ENCODE peak calls at places on chromosome 7, in ten cellular contexts. One of them, this sample, is unnamed.

GRCh38 chr7:157962458-157963306 is 624.9 kb downstream of the PTPRN2 start:
- DNase-seq in IMR-90: no peak
- DNase-seq in Peyer's patch: no peak
- DNase-seq in aorta: no peak
- DNase-seq in heart left ventricle: peak
- DNase-seq in endodermal cell: no peak
- DNase-seq in uterus: no peak
- DNase-seq in upper lobe of left lung: peak
- DNase-seq in heart right ventricle: no peak
- DNase-seq in thyroid gland: no peak
- DNase-seq in this sample: no peak

GRCh38 chr7:102404005-102404861 is 8.1 kb downstream of the PRKRIP1 start:
- DNase-seq in IMR-90: peak
- DNase-seq in Peyer's patch: peak
- DNase-seq in aorta: no peak
- DNase-seq in heart left ventricle: no peak
- DNase-seq in endodermal cell: peak
- DNase-seq in uterus: no peak
- DNase-seq in upper lobe of left lung: no peak
- DNase-seq in heart right ventricle: no peak
- DNase-seq in thyroid gland: peak
- DNase-seq in this sample: no peak

GRCh38 chr7:150450491-150450992 is at the start of gene GIMAP8:
- DNase-seq in IMR-90: no peak
- DNase-seq in Peyer's patch: peak
- DNase-seq in aorta: peak
- DNase-seq in heart left ventricle: peak
- DNase-seq in endodermal cell: peak
- DNase-seq in uterus: peak
- DNase-seq in upper lobe of left lung: peak
- DNase-seq in heart right ventricle: peak
- DNase-seq in thyroid gland: peak
- DNase-seq in this sample: peak

GRCh38 chr7:110001254-110001938 is 1089.5 kb upstream of the LRRN3 start:
- DNase-seq in IMR-90: no peak
- DNase-seq in Peyer's patch: no peak
- DNase-seq in aorta: no peak
- DNase-seq in heart left ventricle: no peak
- DNase-seq in endodermal cell: no peak
- DNase-seq in uterus: no peak
- DNase-seq in upper lobe of left lung: no peak
- DNase-seq in heart right ventricle: no peak
- DNase-seq in thyroid gland: no peak
- DNase-seq in this sample: no peak

GRCh38 chr7:96982586-96982985 is 22.8 kb upstream of the DLX6 start:
- DNase-seq in IMR-90: no peak
- DNase-seq in Peyer's patch: no peak
- DNase-seq in aorta: no peak
- DNase-seq in heart left ventricle: no peak
- DNase-seq in endodermal cell: no peak
- DNase-seq in uterus: no peak
- DNase-seq in upper lobe of left lung: no peak
- DNase-seq in heart right ventricle: no peak
- DNase-seq in thyroid gland: no peak
- DNase-seq in this sample: no peak

GRCh38 chr7:71770269-71770907 is 638.4 kb downstream of the GALNT17 start:
- DNase-seq in IMR-90: no peak
- DNase-seq in Peyer's patch: no peak
- DNase-seq in aorta: no peak
- DNase-seq in heart left ventricle: no peak
- DNase-seq in endodermal cell: no peak
- DNase-seq in uterus: no peak
- DNase-seq in upper lobe of left lung: no peak
- DNase-seq in heart right ventricle: no peak
- DNase-seq in thyroid gland: peak
- DNase-seq in this sample: no peak

GRCh38 chr7:157020514-157021070 is 10.1 kb upstream of the MNX1 start:
- DNase-seq in IMR-90: no peak
- DNase-seq in Peyer's patch: no peak
- DNase-seq in aorta: no peak
- DNase-seq in heart left ventricle: peak
- DNase-seq in endodermal cell: peak
- DNase-seq in uterus: no peak
- DNase-seq in upper lobe of left lung: peak
- DNase-seq in heart right ventricle: no peak
- DNase-seq in thyroid gland: no peak
- DNase-seq in this sample: no peak

GRCh38 chr7:18038391-18038790 is 10.7 kb upstream of the PRPS1L1 start:
- DNase-seq in IMR-90: no peak
- DNase-seq in Peyer's patch: no peak
- DNase-seq in aorta: no peak
- DNase-seq in heart left ventricle: no peak
- DNase-seq in endodermal cell: no peak
- DNase-seq in uterus: no peak
- DNase-seq in upper lobe of left lung: no peak
- DNase-seq in heart right ventricle: no peak
- DNase-seq in thyroid gland: no peak
- DNase-seq in this sample: no peak

DNA sequence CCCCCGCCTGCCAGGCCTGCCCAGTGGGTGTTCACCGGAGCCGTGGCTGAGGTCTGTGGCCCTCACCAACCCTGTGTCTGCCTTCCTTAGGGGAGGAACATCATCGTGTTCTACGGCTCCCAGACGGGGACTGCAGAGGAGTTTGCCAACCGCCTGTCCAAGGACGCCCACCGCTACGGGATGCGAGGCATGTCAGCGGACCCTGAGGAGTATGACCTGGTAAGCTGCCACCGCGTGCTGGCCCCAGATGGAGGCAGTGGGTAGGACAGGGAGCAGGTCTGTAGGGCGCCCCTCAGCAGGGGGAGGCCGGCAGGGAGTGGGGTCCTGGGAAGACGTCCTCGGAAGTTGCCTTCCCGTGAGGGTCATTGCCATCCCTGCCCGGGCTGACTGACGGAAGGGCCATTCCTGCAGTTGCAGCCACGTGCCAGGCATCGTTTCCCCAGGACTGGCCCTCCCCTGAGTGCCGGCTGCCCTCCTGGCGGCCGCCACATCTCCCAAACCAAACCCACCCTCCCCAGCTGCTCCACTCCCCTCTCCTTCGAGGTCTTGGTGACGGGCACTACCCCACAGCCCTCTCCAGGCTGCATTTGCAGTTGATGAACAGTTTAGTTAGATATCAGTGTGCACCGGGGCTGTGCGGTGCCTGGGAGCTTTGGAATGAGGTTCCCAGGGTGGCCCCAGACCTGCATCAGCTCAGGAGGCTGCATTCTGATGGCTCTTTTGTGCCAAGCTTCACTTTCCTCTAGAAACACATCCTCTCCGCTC is 14.9 kb downstream of the TMEM120A start:
- DNase-seq in IMR-90: no peak
- DNase-seq in Peyer's patch: no peak
- DNase-seq in aorta: peak
- DNase-seq in heart left ventricle: peak
- DNase-seq in endodermal cell: peak
- DNase-seq in uterus: peak
- DNase-seq in upper lobe of left lung: no peak
- DNase-seq in heart right ventricle: no peak
- DNase-seq in thyroid gland: no peak
- DNase-seq in this sample: no peak
- H3K27ac ChIP-seq in IMR-90: no peak
- H3K27ac ChIP-seq in Peyer's patch: peak
- H3K27ac ChIP-seq in aorta: no peak
- H3K27ac ChIP-seq in heart left ventricle: peak
- H3K27ac ChIP-seq in endodermal cell: no peak
- H3K27ac ChIP-seq in uterus: no peak
- H3K27ac ChIP-seq in upper lobe of left lung: no peak
- H3K27ac ChIP-seq in heart right ventricle: peak
- H3K27ac ChIP-seq in thyroid gland: peak
- H3K27ac ChIP-seq in this sample: peak

DNA sequence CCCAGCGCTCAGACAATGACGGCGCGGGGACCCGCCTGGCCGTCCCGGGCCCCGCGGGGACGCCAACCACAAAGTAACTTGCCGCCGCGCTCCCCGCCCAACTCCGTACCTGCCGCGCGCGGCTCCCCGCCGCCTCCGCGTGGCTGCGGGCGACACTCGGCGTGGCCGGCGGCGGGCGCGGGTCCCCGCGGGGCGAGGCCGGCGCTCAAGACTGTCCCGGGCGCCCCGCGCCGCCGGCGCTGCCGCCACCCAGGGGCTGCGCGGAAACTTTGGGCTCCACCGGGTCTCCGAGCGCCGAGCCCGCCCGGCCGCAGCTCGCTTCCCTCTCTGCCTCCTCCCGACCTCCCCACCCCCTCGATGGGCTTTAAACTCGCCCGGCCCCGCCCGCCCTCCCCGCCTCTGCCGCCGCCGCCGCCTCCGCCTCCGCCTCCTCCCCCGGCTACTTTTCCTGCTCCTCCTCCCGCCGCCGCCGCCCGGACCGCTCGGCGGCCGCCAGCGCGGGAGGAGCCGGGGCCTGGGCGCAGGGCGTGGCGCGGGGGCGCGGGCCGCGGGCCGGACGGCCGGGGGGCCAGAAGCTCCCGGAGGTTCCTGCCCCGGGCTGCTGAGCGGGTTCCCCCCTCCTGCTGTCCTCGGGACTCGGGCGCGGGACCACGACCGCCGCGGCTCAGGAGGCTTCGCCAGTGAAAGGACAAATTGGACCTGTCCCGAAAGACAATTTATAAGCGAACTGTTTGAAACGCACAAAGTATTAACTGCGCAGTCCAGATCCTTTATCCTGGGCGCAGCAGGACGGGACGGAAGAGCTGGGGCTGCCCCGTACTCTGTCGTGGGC is 10.6 kb upstream of the GRB10 start:
- DNase-seq in IMR-90: peak
- DNase-seq in Peyer's patch: no peak
- DNase-seq in aorta: peak
- DNase-seq in heart left ventricle: peak
- DNase-seq in endodermal cell: peak
- DNase-seq in uterus: peak
- DNase-seq in upper lobe of left lung: peak
- DNase-seq in heart right ventricle: peak
- DNase-seq in thyroid gland: peak
- DNase-seq in this sample: no peak
- H3K27ac ChIP-seq in IMR-90: no peak
- H3K27ac ChIP-seq in Peyer's patch: peak
- H3K27ac ChIP-seq in aorta: peak
- H3K27ac ChIP-seq in heart left ventricle: peak
- H3K27ac ChIP-seq in endodermal cell: no peak
- H3K27ac ChIP-seq in uterus: peak
- H3K27ac ChIP-seq in upper lobe of left lung: peak
- H3K27ac ChIP-seq in heart right ventricle: peak
- H3K27ac ChIP-seq in thyroid gland: peak
- H3K27ac ChIP-seq in this sample: peak

GRCh38 chr7:107614425-107614824 is 34.4 kb downstream of the BCAP29 start:
- DNase-seq in IMR-90: peak
- DNase-seq in Peyer's patch: no peak
- DNase-seq in aorta: no peak
- DNase-seq in heart left ventricle: no peak
- DNase-seq in endodermal cell: no peak
- DNase-seq in uterus: no peak
- DNase-seq in upper lobe of left lung: no peak
- DNase-seq in heart right ventricle: no peak
- DNase-seq in thyroid gland: no peak
- DNase-seq in this sample: no peak

GRCh38 chr7:107610353-107610752 is 30.3 kb downstream of the BCAP29 start:
- DNase-seq in IMR-90: no peak
- DNase-seq in Peyer's patch: no peak
- DNase-seq in aorta: no peak
- DNase-seq in heart left ventricle: no peak
- DNase-seq in endodermal cell: no peak
- DNase-seq in uterus: no peak
- DNase-seq in upper lobe of left lung: no peak
- DNase-seq in heart right ventricle: no peak
- DNase-seq in thyroid gland: no peak
- DNase-seq in this sample: no peak

GRCh38 chr7:107615910-107616680 is 36.0 kb downstream of the BCAP29 start:
- DNase-seq in IMR-90: peak
- DNase-seq in Peyer's patch: no peak
- DNase-seq in aorta: no peak
- DNase-seq in heart left ventricle: no peak
- DNase-seq in endodermal cell: no peak
- DNase-seq in uterus: no peak
- DNase-seq in upper lobe of left lung: no peak
- DNase-seq in heart right ventricle: no peak
- DNase-seq in thyroid gland: no peak
- DNase-seq in this sample: no peak

GRCh38 chr7:107613439-107613838 is 33.4 kb downstream of the BCAP29 start:
- DNase-seq in IMR-90: no peak
- DNase-seq in Peyer's patch: no peak
- DNase-seq in aorta: no peak
- DNase-seq in heart left ventricle: no peak
- DNase-seq in endodermal cell: no peak
- DNase-seq in uterus: no peak
- DNase-seq in upper lobe of left lung: no peak
- DNase-seq in heart right ventricle: no peak
- DNase-seq in thyroid gland: no peak
- DNase-seq in this sample: no peak

DNA sequence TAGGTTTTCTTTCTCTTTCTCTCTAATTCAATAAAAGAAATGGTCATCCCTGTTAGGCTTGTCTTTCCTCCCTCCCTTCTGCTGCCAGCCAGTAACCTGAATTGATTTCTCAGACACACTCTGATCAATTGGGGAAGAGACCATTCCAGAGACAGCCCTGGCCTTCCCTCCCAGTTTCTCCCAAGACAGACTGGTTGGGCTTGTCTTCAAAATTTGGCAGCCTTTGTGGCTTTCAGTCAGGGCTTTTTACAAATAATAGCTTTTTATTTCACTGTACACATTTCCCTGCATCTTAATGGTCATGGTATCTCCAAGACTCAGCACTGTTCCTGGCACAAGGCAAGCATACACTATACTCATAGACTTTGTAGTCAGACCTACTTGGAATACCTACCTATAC is 33.9 kb downstream of the BCAP29 start:
- DNase-seq in IMR-90: no peak
- DNase-seq in Peyer's patch: no peak
- DNase-seq in aorta: no peak
- DNase-seq in heart left ventricle: no peak
- DNase-seq in endodermal cell: no peak
- DNase-seq in uterus: no peak
- DNase-seq in upper lobe of left lung: no peak
- DNase-seq in heart right ventricle: no peak
- DNase-seq in thyroid gland: no peak
- DNase-seq in this sample: no peak
- H3K27ac ChIP-seq in IMR-90: no peak
- H3K27ac ChIP-seq in Peyer's patch: no peak
- H3K27ac ChIP-seq in aorta: no peak
- H3K27ac ChIP-seq in heart left ventricle: no peak
- H3K27ac ChIP-seq in endodermal cell: no peak
- H3K27ac ChIP-seq in uterus: no peak
- H3K27ac ChIP-seq in upper lobe of left lung: no peak
- H3K27ac ChIP-seq in heart right ventricle: no peak
- H3K27ac ChIP-seq in thyroid gland: no peak
- H3K27ac ChIP-seq in this sample: no peak

DNA sequence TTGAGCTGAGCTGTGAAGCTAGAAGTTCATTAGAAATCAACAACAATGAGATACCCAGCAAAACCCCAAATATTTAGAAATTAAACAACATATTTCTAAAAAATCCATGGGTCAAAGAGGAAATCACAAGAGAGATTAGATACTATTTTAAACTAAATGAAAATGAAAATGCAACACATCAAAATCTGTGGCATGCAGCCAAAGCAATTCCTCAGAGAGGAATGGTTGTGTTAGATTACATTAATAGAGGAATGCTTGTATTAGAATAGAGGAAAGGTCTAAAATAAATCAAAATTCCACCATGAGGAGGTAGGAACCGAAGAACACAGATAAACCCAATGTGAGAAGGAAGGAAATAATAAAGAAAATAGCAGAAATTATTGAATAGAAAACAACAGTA is 642.1 kb upstream of the GALNT17 start:
- DNase-seq in IMR-90: no peak
- DNase-seq in Peyer's patch: no peak
- DNase-seq in aorta: no peak
- DNase-seq in heart left ventricle: no peak
- DNase-seq in endodermal cell: no peak
- DNase-seq in uterus: no peak
- DNase-seq in upper lobe of left lung: no peak
- DNase-seq in heart right ventricle: peak
- DNase-seq in thyroid gland: no peak
- DNase-seq in this sample: no peak
- H3K27ac ChIP-seq in IMR-90: no peak
- H3K27ac ChIP-seq in Peyer's patch: no peak
- H3K27ac ChIP-seq in aorta: no peak
- H3K27ac ChIP-seq in heart left ventricle: no peak
- H3K27ac ChIP-seq in endodermal cell: no peak
- H3K27ac ChIP-seq in uterus: no peak
- H3K27ac ChIP-seq in upper lobe of left lung: no peak
- H3K27ac ChIP-seq in heart right ventricle: no peak
- H3K27ac ChIP-seq in thyroid gland: no peak
- H3K27ac ChIP-seq in this sample: no peak

This sample was measured in esophagus squamous epithelium.